ENCODE peak calls at places on chromosomes 12 and 14, in four cellular contexts. G is AG09309, H is brain microvascular endothelial cell, R is A549. J is an unnamed sample.

GRCh38 chr12:23185346-23185745 is 560.4 kb downstream of the ETNK1 start:
- DNase-seq in R (no peak), H (no peak), G (no peak), J (no peak)

GRCh38 chr12:91189526-91189925 is 6.9 kb upstream of the DCN start:
- DNase-seq in H (no peak), G (no peak), R (no peak), J (no peak)

GRCh38 chr14:21024668-21025373 is at the start of gene NDRG2:
- DNase-seq in G (no peak), R (peak; percentile 14), H (no peak), J (no peak)

GRCh38 chr12:334114-334513 is 55.0 kb downstream of the KDM5A start:
- DNase-seq in R (no peak), G (no peak), H (no peak), J (no peak)

GRCh38 chr14:57575482-57575881 is 81.8 kb upstream of the CCDC198 start:
- DNase-seq in R (no peak), G (no peak), H (no peak), J (no peak)

GRCh38 chr12:56020437-56021189 is at the start of gene IKZF4:
- DNase-seq in G (no peak), H (no peak), R (no peak), J (no peak)

GRCh38 chr14:101715209-101716076 is 46.1 kb upstream of the PPP2R5C start:
- DNase-seq in R (no peak), H (no peak), G (no peak), J (no peak)

GRCh38 chr12:20007331-20007730 is 361.0 kb upstream of the PDE3A start:
- DNase-seq in R (no peak), H (peak; percentile 34), G (peak; percentile 73), J (no peak)

GRCh38 chr14:75636100-75636692 is 24.5 kb downstream of the ERG28 start:
- DNase-seq in R (no peak), G (no peak), H (peak; percentile 63), J (no peak)

GRCh38 chr12:15527201-15527782 is 205.0 kb downstream of the PTPRO start:
- DNase-seq in R (peak; percentile 66), G (no peak), H (no peak), J (no peak)

DNA sequence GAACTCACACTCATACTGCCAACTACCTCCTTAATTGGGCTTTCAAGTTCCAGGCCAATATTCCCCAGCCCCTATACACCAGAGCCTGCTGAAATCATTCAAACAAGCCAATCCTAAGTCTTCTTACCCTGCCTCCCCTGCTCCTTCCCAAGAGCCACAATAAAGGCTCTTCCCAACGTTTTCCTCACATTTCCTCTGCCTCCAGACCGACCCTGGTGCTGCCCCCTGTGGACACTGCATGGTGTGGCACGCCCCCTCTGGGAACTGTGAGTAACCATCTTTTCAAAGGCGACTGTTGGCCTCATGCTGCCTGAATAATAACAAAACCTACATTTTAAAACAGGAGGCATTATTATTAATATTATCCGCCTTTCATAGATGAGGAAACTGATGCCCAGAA is 111.6 kb upstream of the NOS1 start:
- DNase-seq in R (peak; percentile 50), H (no peak), G (no peak), J (no peak)
- TF ChIP-seq CTCF in R (peak; percentile 46), H (peak; percentile 42), G (peak; percentile 25), J (peak; percentile 42)

GRCh38 chr14:49992448-49992847 is 99.6 kb downstream of the ARF6 start:
- DNase-seq in G (no peak), R (no peak), H (no peak), J (no peak)

GRCh38 chr14:49992901-49993335 is 100.0 kb downstream of the ARF6 start:
- DNase-seq in H (peak; percentile 90), R (peak; percentile 88), G (no peak), J (no peak)

GRCh38 chr14:49992036-49992435 is 99.2 kb downstream of the ARF6 start:
- DNase-seq in G (no peak), H (no peak), R (no peak), J (no peak)

GRCh38 chr14:49995162-49995561 is 102.3 kb downstream of the ARF6 start:
- DNase-seq in H (no peak), G (no peak), R (no peak), J (no peak)

GRCh38 chr14:49993565-49993964 is 100.7 kb downstream of the ARF6 start:
- DNase-seq in H (no peak), R (no peak), G (no peak), J (no peak)
- H3K4me3 ChIP-seq in H (no peak overlapping the region), R (no peak overlapping the region), G (no peak overlapping the region), J (no peak overlapping the region)

GRCh38 chr14:50109342-50109741 is 7.0 kb downstream of the VCPKMT start:
- DNase-seq in H (peak; percentile 31), G (no peak), R (peak; percentile 53), J (no peak)
- TF ChIP-seq CTCF in H (peak; percentile 70), G (peak; percentile 22), R (peak; percentile 16), J (peak; percentile 31)

DNA sequence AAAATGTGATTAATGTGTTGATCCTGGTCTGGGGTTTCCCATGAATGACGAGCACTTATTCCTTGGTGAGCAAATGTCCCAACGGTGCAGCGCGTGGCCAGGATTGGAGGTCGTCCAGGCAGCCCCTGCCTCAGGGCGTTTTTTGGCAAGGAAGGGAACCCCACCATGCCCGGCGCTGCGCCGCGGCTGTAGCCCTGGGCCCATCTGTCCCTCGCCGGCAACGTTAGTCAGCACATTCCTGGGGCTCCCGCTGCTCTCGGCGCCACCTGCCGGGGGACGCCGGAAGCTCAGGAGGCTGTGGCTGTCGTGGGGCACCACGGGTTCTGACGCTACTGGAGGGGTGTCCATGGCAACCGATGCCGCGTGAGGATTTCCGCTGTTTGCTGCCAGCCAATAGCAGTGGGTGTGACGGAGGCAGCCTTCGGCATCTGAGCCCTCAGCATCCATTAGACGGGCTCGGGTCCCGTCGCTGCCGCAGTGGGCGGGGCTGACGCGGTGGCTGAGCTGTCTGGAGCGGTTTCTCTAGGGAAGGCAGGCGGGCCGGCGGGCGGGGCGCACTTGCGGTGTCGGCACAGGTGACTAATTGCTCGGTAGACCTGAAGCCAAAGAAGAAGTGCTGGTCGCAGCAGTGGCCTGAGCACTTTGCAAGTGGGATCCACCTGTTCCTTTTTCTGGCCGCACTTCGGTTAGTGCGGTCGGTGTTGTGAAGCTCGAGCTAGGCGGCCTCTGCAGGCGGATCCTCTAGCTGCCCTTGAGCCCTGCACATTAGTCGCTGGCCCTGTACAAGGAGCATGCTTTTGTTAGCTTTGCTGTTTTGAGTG is 29.5 kb downstream of the RAB35 start:
- DNase-seq in R (peak; percentile 99), H (peak; percentile 99), G (peak; percentile 93), J (peak; percentile 98)
- H3K4me3 ChIP-seq in R (peak overlapping the region; percentile 41), H (peak overlapping the region; percentile 55), G (peak overlapping the region; percentile 55), J (peak overlapping the region; percentile 40)

DNA sequence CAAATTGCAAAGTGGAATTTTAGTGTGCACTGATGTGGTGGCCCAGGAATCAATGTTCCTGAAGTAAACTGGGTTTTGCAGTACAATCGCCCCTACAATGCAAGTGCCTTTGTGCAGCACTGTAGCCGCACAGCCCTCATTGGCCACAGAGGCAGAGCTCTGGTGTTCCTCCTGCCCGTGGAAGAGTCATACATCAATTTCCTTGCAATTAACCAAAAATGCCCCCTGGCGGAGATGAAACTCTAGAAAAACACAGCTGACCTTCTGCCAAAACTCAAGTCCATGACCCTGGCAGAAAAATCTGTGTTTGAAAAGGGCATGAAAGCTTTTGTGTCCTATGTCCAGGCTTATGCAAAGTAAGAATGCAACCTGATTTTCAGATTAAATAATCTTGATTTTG is 117.9 kb upstream of the PRB2 start:
- DNase-seq in G (no peak), R (peak; percentile 35), H (peak; percentile 12), J (no peak)
- TF ChIP-seq CTCF in G (peak; percentile 25), R (no peak), H (peak; percentile 47), J (no peak)

GRCh38 chr14:23401331-23401730 is 6.7 kb downstream of the MYH6 start:
- DNase-seq in G (no peak), H (no peak), R (no peak), J (no peak)

GRCh38 chr14:23396781-23397407 is 11.2 kb downstream of the MYH6 start:
- DNase-seq in G (no peak), H (no peak), R (no peak), J (no peak)

GRCh38 chr14:23398348-23398747 is 9.7 kb downstream of the MYH6 start:
- DNase-seq in R (no peak), G (no peak), H (no peak), J (no peak)

GRCh38 chr14:23399591-23399990 is 8.5 kb downstream of the MYH6 start:
- DNase-seq in G (no peak), R (no peak), H (no peak), J (no peak)

DNA sequence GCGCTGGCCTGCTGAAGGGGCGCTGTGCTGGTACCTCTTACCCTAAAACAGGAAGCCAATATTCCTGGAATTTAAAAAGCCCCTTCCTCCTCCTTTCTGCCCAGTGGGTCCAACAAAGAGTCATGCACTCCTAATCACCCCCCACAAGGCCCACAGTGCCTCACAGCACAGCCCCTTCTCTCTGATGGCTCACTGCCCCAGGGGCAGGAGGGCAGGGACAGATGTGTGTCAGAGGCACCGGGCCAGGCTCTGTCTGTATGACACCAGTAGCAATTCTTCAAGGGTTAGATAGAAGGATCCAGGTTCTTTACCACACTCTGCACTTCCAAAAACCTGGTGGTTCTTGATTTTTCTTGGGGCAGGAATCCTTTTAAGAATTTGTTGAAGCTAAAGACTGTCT is 8.9 kb downstream of the MYH6 start:
- DNase-seq in H (no peak), R (no peak), G (no peak), J (no peak)
- H3K4me3 ChIP-seq in H (no peak overlapping the region), R (no peak overlapping the region), G (no peak overlapping the region), J (no peak overlapping the region)

J was measured in HFF-Myc.